ENCODE peak calls at places on chromosomes 2 and 18, in ten cellular contexts. G is T-helper 1 cell; L is naive thymus-derived CD4-positive, alpha-beta T cell; N is upper lobe of right lung; K is stimulated activated CD8-positive, alpha-beta memory T cell treated with anti-CD3 and anti-CD28 coated beads, Interleukin-7, amount 100 ng/mL, for 24 hours; X is neural crest cell; Y is ELR; Z is occipital lobe; J is D721Med; W is dermis microvascular lymphatic vessel endothelial cell. E is an unnamed sample.

GRCh38 chr2:100674671-100675070 is 111.9 kb downstream of the PDCL3 start:
- DNase-seq in G (no peak), L (no peak), N (no peak), K (no peak), X (no peak), Y (no peak), Z (peak), J (no peak), W (no peak), E (no peak)

GRCh38 chr2:146853741-146854444 is 990.9 kb upstream of the ACVR2A start:
- DNase-seq in G (no peak), L (no peak), N (no peak), K (no peak), X (no peak), Y (peak), Z (no peak), J (no peak), W (no peak), E (no peak)

GRCh38 chr2:239376942-239377531 is 23.8 kb downstream of the HDAC4 start:
- DNase-seq in G (no peak), L (no peak), N (no peak), K (no peak), X (no peak), Y (no peak), Z (no peak), J (no peak), W (no peak), E (no peak)

GRCh38 chr2:236012155-236012554 is 156.0 kb downstream of the GBX2 start:
- DNase-seq in G (no peak), L (no peak), N (no peak), K (no peak), X (no peak), Y (no peak), Z (no peak), J (no peak), W (no peak), E (no peak)

GRCh38 chr18:23257686-23258565 is 122.6 kb downstream of the CABLES1 start:
- DNase-seq in G (no peak), L (no peak), N (no peak), K (no peak), X (no peak), Y (peak), Z (peak), J (no peak), W (no peak), E (no peak)

GRCh38 chr2:112644933-112645395 is 775 bp upstream of the SLC20A1 start:
- DNase-seq in G (no peak), L (no peak), N (peak), K (no peak), X (peak), Y (no peak), Z (no peak), J (no peak), W (no peak), E (no peak)

GRCh38 chr2:48131503-48132293 is 225.4 kb upstream of the FBXO11 start:
- DNase-seq in G (no peak), L (no peak), N (no peak), K (no peak), X (no peak), Y (peak), Z (no peak), J (no peak), W (no peak), E (no peak)

GRCh38 chr2:204176306-204176705 is 239.7 kb downstream of the ICOS start:
- DNase-seq in G (no peak), L (no peak), N (no peak), K (no peak), X (no peak), Y (no peak), Z (no peak), J (no peak), W (no peak), E (no peak)

GRCh38 chr2:35114765-35115164 is 1240.8 kb upstream of the CRIM1 start:
- DNase-seq in G (no peak), L (no peak), N (no peak), K (no peak), X (no peak), Y (no peak), Z (no peak), J (no peak), W (no peak), E (no peak)

GRCh38 chr2:67797801-67798535 is 264.8 kb downstream of the C1D start:
- DNase-seq in G (no peak), L (no peak), N (no peak), K (no peak), X (no peak), Y (peak), Z (no peak), J (no peak), W (peak), E (no peak)

GRCh38 chr2:225367482-225367881 is 32.0 kb upstream of the NYAP2 start:
- DNase-seq in G (no peak), L (no peak), N (no peak), K (no peak), X (no peak), Y (no peak), Z (no peak), J (no peak), W (no peak), E (no peak)

GRCh38 chr2:99695121-99695773 is 205.4 kb upstream of the REV1 start:
- DNase-seq in G (no peak), L (no peak), N (no peak), K (no peak), X (no peak), Y (no peak), Z (no peak), J (no peak), W (no peak), E (no peak)

GRCh38 chr2:149733936-149734685 is 146.5 kb upstream of the MMADHC start:
- DNase-seq in G (no peak), L (no peak), N (no peak), K (no peak), X (no peak), Y (peak), Z (no peak), J (no peak), W (peak), E (no peak)

GRCh38 chr18:40048253-40048652 is 1906.8 kb upstream of the PIK3C3 start:
- DNase-seq in G (no peak), L (no peak), N (no peak), K (no peak), X (no peak), Y (no peak), Z (no peak), J (no peak), W (no peak), E (no peak)

GRCh38 chr2:72570401-72570800 is 255.4 kb downstream of the EXOC6B start:
- DNase-seq in G (no peak), L (no peak), N (no peak), K (no peak), X (no peak), Y (peak), Z (no peak), J (no peak), W (no peak), E (no peak)

GRCh38 chr2:106575955-106576354 is 88.8 kb downstream of the CD8B2 start:
- DNase-seq in G (no peak), L (no peak), N (no peak), K (no peak), X (no peak), Y (no peak), Z (no peak), J (no peak), W (no peak), E (no peak)

GRCh38 chr2:20615466-20616241 is 35.2 kb downstream of the HS1BP3 start:
- DNase-seq in G (no peak), L (no peak), N (peak), K (no peak), X (no peak), Y (no peak), Z (no peak), J (no peak), W (peak), E (no peak)

GRCh38 chr18:46542545-46542944 is 114.5 kb downstream of the LOXHD1 start:
- DNase-seq in G (no peak), L (no peak), N (no peak), K (no peak), X (no peak), Y (peak), Z (no peak), J (no peak), W (no peak), E (no peak)

GRCh38 chr2:3409627-3410170 is 30.2 kb downstream of the TRAPPC12 start:
- DNase-seq in G (no peak), L (no peak), N (no peak), K (no peak), X (no peak), Y (no peak), Z (no peak), J (no peak), W (no peak), E (no peak)

GRCh38 chr18:25814841-25815458 is 275.5 kb downstream of the SS18 start:
- DNase-seq in G (no peak), L (no peak), N (no peak), K (no peak), X (no peak), Y (no peak), Z (no peak), J (no peak), W (no peak), E (no peak)

GRCh38 chr2:176370423-176370822 is 101.2 kb downstream of the MTX2 start:
- DNase-seq in G (no peak), L (no peak), N (no peak), K (no peak), X (no peak), Y (no peak), Z (no peak), J (no peak), W (no peak), E (no peak)

GRCh38 chr2:46666044-46666662 is 186.8 kb downstream of the TMEM247 start:
- DNase-seq in G (no peak), L (no peak), N (no peak), K (no peak), X (no peak), Y (no peak), Z (no peak), J (no peak), W (no peak), E (no peak)

GRCh38 chr2:9741110-9741509 is 102.2 kb upstream of the TAF1B start:
- DNase-seq in G (no peak), L (no peak), N (no peak), K (no peak), X (no peak), Y (no peak), Z (no peak), J (no peak), W (no peak), E (no peak)

GRCh38 chr2:189927823-189928222 is 134.7 kb downstream of the MSTN start:
- DNase-seq in G (no peak), L (no peak), N (no peak), K (no peak), X (no peak), Y (no peak), Z (no peak), J (no peak), W (no peak), E (no peak)

GRCh38 chr2:191114403-191114886 is 36.3 kb downstream of the STAT4 start:
- DNase-seq in G (peak), L (peak), N (no peak), K (no peak), X (no peak), Y (peak), Z (no peak), J (no peak), W (no peak), E (peak)

GRCh38 chr2:150204449-150204848 is 283.0 kb downstream of the RND3 start:
- DNase-seq in G (no peak), L (no peak), N (no peak), K (no peak), X (no peak), Y (peak), Z (no peak), J (no peak), W (no peak), E (no peak)

GRCh38 chr2:109623923-109624322 is 9.8 kb downstream of the SOWAHC start:
- DNase-seq in G (no peak), L (no peak), N (no peak), K (no peak), X (no peak), Y (no peak), Z (no peak), J (no peak), W (no peak), E (no peak)

GRCh38 chr2:237427807-237428506 is 14.0 kb upstream of the COL6A3 start:
- DNase-seq in G (peak), L (no peak), N (no peak), K (peak), X (no peak), Y (no peak), Z (no peak), J (no peak), W (no peak), E (peak)

GRCh38 chr2:216389565-216389964 is 17.3 kb upstream of the MARCHF4 start:
- DNase-seq in G (no peak), L (no peak), N (no peak), K (no peak), X (no peak), Y (no peak), Z (no peak), J (no peak), W (no peak), E (no peak)

GRCh38 chr18:32998921-32999320 is 226.1 kb upstream of the KLHL14 start:
- DNase-seq in G (no peak), L (no peak), N (no peak), K (no peak), X (no peak), Y (no peak), Z (no peak), J (no peak), W (no peak), E (no peak)

GRCh38 chr2:45763256-45763655 is 111.8 kb downstream of the PRKCE start:
- DNase-seq in G (no peak), L (no peak), N (no peak), K (no peak), X (no peak), Y (no peak), Z (no peak), J (no peak), W (no peak), E (no peak)

GRCh38 chr2:213723707-213724106 is 439.4 kb downstream of the SPAG16 start:
- DNase-seq in G (no peak), L (no peak), N (no peak), K (no peak), X (no peak), Y (peak), Z (no peak), J (no peak), W (no peak), E (no peak)

GRCh38 chr18:44828080-44828479 is 147.4 kb downstream of the SETBP1 start:
- DNase-seq in G (no peak), L (no peak), N (no peak), K (no peak), X (no peak), Y (no peak), Z (no peak), J (no peak), W (no peak), E (no peak)

GRCh38 chr2:10036095-10036879 is 7.1 kb upstream of the KLF11 start:
- DNase-seq in G (peak), L (no peak), N (peak), K (no peak), X (no peak), Y (peak), Z (peak), J (no peak), W (peak), E (no peak)

GRCh38 chr2:47506436-47506835 is 103.5 kb downstream of the MSH2 start:
- DNase-seq in G (no peak), L (no peak), N (no peak), K (no peak), X (no peak), Y (no peak), Z (no peak), J (no peak), W (no peak), E (no peak)

GRCh38 chr2:120133572-120134244 is 89.5 kb downstream of the TMEM185B start:
- DNase-seq in G (no peak), L (no peak), N (no peak), K (no peak), X (no peak), Y (no peak), Z (no peak), J (no peak), W (no peak), E (no peak)

GRCh38 chr2:75580606-75581005 is 19.9 kb upstream of the EVA1A start:
- DNase-seq in G (no peak), L (no peak), N (no peak), K (no peak), X (no peak), Y (no peak), Z (no peak), J (no peak), W (no peak), E (no peak)

GRCh38 chr2:170597705-170598420 is 117.3 kb upstream of the SP5 start:
- DNase-seq in G (no peak), L (no peak), N (no peak), K (no peak), X (no peak), Y (no peak), Z (no peak), J (no peak), W (no peak), E (no peak)

GRCh38 chr2:42953216-42953615 is 160.8 kb upstream of the HAAO start:
- DNase-seq in G (no peak), L (no peak), N (no peak), K (no peak), X (no peak), Y (no peak), Z (no peak), J (no peak), W (no peak), E (no peak)